ENCODE peak calls at places on chromosomes 5 and 9, in seven cellular contexts. N is transverse colon; B is breast epithelium; E is left ventricle myocardium inferior; H is BJ; S is effector memory CD4-positive, alpha-beta T cell; Z is Peyer's patch. D is an unnamed sample. For H3K27me3, the result is how much of the 10 kb centered on the place peaks cover.

GRCh38 chr9:34717996-34718614 is 8.2 kb upstream of the CCL21 start:
- DNase-seq in Z (no peak), N (no peak), B (no peak), H (no peak), S (no peak), E (no peak), D (no peak)

GRCh38 chr5:14490309-14490711 is 91.3 kb upstream of the OTULINL start:
- DNase-seq in B (no peak), E (no peak), S (no peak), Z (no peak), H (no peak), N (no peak), D (no peak)

GRCh38 chr5:140575309-140575708 is 10.7 kb downstream of the SLC35A4 start:
- DNase-seq in N (peak), E (peak), B (no peak), Z (peak), S (no peak), H (no peak), D (no peak)

GRCh38 chr5:170070556-170071412 is 34.9 kb upstream of the FOXI1 start:
- DNase-seq in H (no peak), E (peak), Z (peak), B (no peak), N (no peak), S (no peak), D (no peak)

GRCh38 chr5:96880402-96881164 is 4.3 kb downstream of the ERAP2 start:
- DNase-seq in N (no peak), E (no peak), B (no peak), Z (no peak), S (no peak), H (peak), D (no peak)

GRCh38 chr5:50666261-50667078 is at the start of gene PARP8:
- DNase-seq in H (no peak), S (peak), B (peak), Z (peak), E (peak), N (peak), D (peak)

GRCh38 chr5:97745817-97746216 is 562.8 kb upstream of the RIOK2 start:
- DNase-seq in S (no peak), H (no peak), N (no peak), E (no peak), Z (no peak), B (no peak), D (no peak)

GRCh38 chr9:94802795-94803194 is 76.3 kb downstream of the AOPEP start:
- DNase-seq in B (no peak), E (no peak), Z (no peak), S (no peak), H (no peak), N (no peak), D (peak)

GRCh38 chr5:5332287-5332686 is 90.2 kb upstream of the ICE1 start:
- DNase-seq in Z (no peak), N (no peak), H (no peak), E (no peak), B (no peak), S (no peak), D (no peak)

GRCh38 chr9:21764736-21765245 is 37.6 kb upstream of the MTAP start:
- DNase-seq in S (no peak), N (no peak), H (no peak), Z (no peak), B (no peak), E (no peak), D (no peak)

GRCh38 chr9:38233796-38234355 is 158.6 kb upstream of the ALDH1B1 start:
- DNase-seq in N (no peak), S (no peak), E (no peak), Z (no peak), B (no peak), H (no peak), D (no peak)

GRCh38 chr9:80775515-80775914 is 913.8 kb downstream of the TLE1 start:
- DNase-seq in N (no peak), H (no peak), Z (no peak), S (no peak), E (no peak), B (no peak), D (no peak)

GRCh38 chr5:180141068-180141660 is 67.8 kb downstream of the RASGEF1C start:
- DNase-seq in Z (peak), N (no peak), H (no peak), E (no peak), S (no peak), B (peak), D (no peak)

GRCh38 chr9:35553670-35554543 is 51.2 kb upstream of the TESK1 start:
- DNase-seq in E (peak), B (peak), H (no peak), Z (peak), S (no peak), N (peak), D (no peak)

GRCh38 chr5:133995903-133996563 is 8.7 kb downstream of the VDAC1 start:
- DNase-seq in E (no peak), N (no peak), H (no peak), B (no peak), S (no peak), Z (no peak), D (no peak)

GRCh38 chr5:11468334-11469039 is 435.8 kb downstream of the CTNND2 start:
- DNase-seq in B (no peak), S (no peak), E (no peak), Z (no peak), H (no peak), N (no peak), D (no peak)

GRCh38 chr9:133839822-133840329 is 101.7 kb upstream of the SARDH start:
- DNase-seq in S (no peak), Z (no peak), B (no peak), H (no peak), N (no peak), E (peak), D (no peak)

GRCh38 chr5:94217216-94217615 is 401.2 kb downstream of the KIAA0825 start:
- DNase-seq in E (no peak), B (no peak), N (no peak), H (no peak), Z (no peak), S (no peak), D (no peak)

GRCh38 chr5:56055287-56055686 is 60.5 kb upstream of the IL6ST start:
- DNase-seq in E (no peak), Z (no peak), N (no peak), B (no peak), H (no peak), S (no peak), D (no peak)

GRCh38 chr5:83306572-83307241 is 164.8 kb upstream of the VCAN start:
- DNase-seq in S (no peak), Z (peak), H (peak), B (no peak), E (peak), N (peak), D (peak)

GRCh38 chr5:129917224-129917623 is 13.0 kb downstream of the CHSY3 start:
- DNase-seq in S (no peak), E (no peak), H (no peak), Z (no peak), B (no peak), N (no peak), D (no peak)

GRCh38 chr9:94987731-94988130 is 261.2 kb downstream of the AOPEP start:
- DNase-seq in N (no peak), S (no peak), E (no peak), H (no peak), Z (no peak), B (no peak), D (no peak)

GRCh38 chr9:116494815-116495634 is 192.1 kb upstream of the TRIM32 start:
- DNase-seq in S (no peak), Z (peak), N (peak), H (no peak), B (no peak), E (no peak), D (no peak)

GRCh38 chr5:103523319-103523718 is 39.3 kb downstream of the NUDT12 start:
- DNase-seq in Z (peak), E (no peak), B (no peak), S (no peak), N (peak), H (no peak), D (no peak)

GRCh38 chr9:97997330-97998276 is 14.5 kb downstream of the ANP32B start:
- DNase-seq in H (no peak), S (no peak), N (no peak), E (no peak), B (no peak), Z (no peak), D (no peak)

GRCh38 chr9:72294952-72295351 is 70.1 kb downstream of the ZFAND5 start:
- DNase-seq in H (no peak), Z (peak), N (peak), E (no peak), S (no peak), B (no peak), D (no peak)

GRCh38 chr9:92619601-92620300 is 50.2 kb downstream of the IPPK start:
- DNase-seq in S (no peak), H (no peak), E (no peak), B (no peak), N (no peak), Z (no peak), D (no peak)

GRCh38 chr5:36658016-36658415 is 51.6 kb downstream of the SLC1A3 start:
- DNase-seq in N (no peak), S (no peak), E (no peak), B (no peak), H (no peak), Z (no peak), D (no peak)

GRCh38 chr9:68781866-68782265 is 76.8 kb downstream of the PIP5K1B start:
- DNase-seq in N (no peak), S (no peak), E (no peak), H (no peak), B (no peak), Z (no peak), D (no peak)
- H3K4me3 ChIP-seq in N (no peak), S (no peak), E (peak), H (no peak), B (peak), Z (no peak), D (no peak)

GRCh38 chr9:131117111-131117761 is 8.2 kb upstream of the NUP214 start:
- DNase-seq in Z (no peak), E (no peak), H (no peak), S (no peak), B (no peak), N (no peak), D (no peak)

GRCh38 chr9:131119600-131119999 is 5.8 kb upstream of the NUP214 start:
- DNase-seq in N (no peak), H (no peak), E (no peak), Z (peak), B (no peak), S (no peak), D (no peak)

GRCh38 chr9:131116281-131117101 is 8.9 kb upstream of the NUP214 start:
- DNase-seq in E (no peak), N (no peak), B (no peak), S (no peak), H (no peak), Z (no peak), D (no peak)

GRCh38 chr9:131120620-131121228 is 4.7 kb upstream of the NUP214 start:
- DNase-seq in S (no peak), B (peak), E (no peak), H (no peak), N (no peak), Z (peak), D (no peak)

DNA sequence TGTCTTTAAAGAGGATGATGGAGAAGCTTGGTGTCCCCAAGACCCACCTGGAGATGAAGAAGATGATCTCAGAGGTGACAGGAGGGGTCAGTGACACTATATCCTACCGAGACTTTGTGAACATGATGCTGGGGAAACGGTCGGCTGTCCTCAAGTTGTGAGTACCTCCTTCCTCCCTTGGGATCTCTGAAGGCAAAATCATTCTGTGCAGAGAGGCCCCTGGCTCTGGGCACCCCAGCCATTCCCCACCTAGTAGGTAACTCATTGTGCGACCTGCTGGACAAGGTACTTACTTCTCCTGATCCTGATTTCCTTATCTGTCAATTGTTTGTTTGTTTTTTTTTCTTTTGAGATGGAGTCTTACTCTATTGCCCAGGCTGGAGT is 7.6 kb upstream of the NUP214 start:
- DNase-seq in E (no peak), B (no peak), N (no peak), Z (no peak), S (no peak), H (no peak), D (no peak)
- H3K27me3 ChIP-seq in E (under half), B (under half), N (under half), Z (under half), S (under half), H (under half), D (under half)

GRCh38 chr5:177553671-177554429 is 513 bp downstream of the FAM193B start:
- DNase-seq in E (peak), S (no peak), B (peak), Z (peak), N (peak), H (no peak), D (peak)
- H3K4me3 ChIP-seq in E (peak), S (peak), B (peak), Z (peak), N (peak), H (peak), D (peak)

DNA sequence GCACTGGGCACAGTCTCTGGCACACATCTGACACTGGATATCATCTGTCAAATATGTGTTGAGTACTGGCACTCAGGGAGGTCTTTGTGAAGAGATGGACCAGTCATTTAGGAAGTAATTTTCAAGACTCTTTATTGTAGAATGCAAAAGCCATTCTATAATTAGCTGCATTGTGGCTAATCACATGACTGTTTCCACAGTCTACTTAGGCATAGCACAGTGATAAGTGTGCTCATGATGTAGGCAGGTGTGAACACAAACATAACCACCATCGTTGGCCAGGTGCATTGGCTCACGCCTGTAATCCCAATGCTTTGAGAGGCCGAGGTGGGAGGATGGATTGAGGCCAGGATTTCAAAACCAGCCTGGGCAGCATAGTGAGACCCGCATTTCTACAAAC is 62.2 kb downstream of the CFAP77 start:
- DNase-seq in H (no peak), B (no peak), N (no peak), Z (no peak), E (no peak), S (no peak), D (no peak)
- H3K27me3 ChIP-seq in H (under half), B (under half), N (under half), Z (under half), E (under half), S (under half), D (under half)

DNA sequence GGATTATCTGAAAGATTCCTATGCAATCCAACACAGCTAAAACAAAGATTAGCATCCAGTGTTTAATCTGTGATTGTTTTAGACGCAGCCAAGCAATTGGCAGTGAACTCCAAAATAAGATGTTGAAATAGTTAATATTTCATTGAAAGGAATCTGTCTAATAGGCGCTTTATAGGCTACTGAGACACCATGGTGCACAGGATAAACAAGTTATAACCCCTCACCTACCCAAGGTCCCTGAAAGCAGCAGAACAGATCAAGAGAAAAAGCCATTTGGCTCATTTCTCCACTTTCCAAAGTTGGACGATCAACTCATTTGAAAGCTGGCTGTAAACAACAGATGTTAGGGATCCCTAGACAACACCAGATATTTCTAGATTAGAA is 4.9 kb downstream of the PUM3 start:
- DNase-seq in H (no peak), E (no peak), N (no peak), Z (no peak), S (no peak), B (no peak), D (no peak)
- H3K4me3 ChIP-seq in H (no peak), E (peak), N (no peak), Z (no peak), S (no peak), B (peak), D (no peak)

DNA sequence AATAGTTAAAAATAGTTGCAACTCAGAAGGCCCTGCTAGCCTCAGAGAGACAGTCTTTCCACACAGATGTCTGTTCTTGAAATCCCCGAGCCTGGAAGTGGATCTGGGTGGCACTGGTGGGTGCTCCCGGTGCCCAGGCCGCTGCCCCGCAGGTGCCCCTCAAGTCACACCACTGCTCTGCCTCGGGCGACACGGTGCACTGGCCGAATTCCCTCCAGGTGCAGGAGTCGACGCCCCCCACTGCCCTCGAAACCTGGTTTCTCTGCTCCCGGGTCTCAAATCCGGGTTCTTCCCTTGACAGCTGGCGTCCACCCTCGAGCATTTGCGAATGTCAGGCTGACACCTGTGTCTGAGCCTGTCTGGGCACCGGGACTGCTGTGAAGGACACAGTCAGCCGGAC is 27.2 kb downstream of the SLC9A3 start:
- DNase-seq in N (no peak), Z (no peak), H (no peak), B (no peak), E (no peak), S (no peak), D (no peak)
- H3K27me3 ChIP-seq in N (half or more), Z (under half), H (under half), B (under half), E (half or more), S (under half), D (under half)

DNA sequence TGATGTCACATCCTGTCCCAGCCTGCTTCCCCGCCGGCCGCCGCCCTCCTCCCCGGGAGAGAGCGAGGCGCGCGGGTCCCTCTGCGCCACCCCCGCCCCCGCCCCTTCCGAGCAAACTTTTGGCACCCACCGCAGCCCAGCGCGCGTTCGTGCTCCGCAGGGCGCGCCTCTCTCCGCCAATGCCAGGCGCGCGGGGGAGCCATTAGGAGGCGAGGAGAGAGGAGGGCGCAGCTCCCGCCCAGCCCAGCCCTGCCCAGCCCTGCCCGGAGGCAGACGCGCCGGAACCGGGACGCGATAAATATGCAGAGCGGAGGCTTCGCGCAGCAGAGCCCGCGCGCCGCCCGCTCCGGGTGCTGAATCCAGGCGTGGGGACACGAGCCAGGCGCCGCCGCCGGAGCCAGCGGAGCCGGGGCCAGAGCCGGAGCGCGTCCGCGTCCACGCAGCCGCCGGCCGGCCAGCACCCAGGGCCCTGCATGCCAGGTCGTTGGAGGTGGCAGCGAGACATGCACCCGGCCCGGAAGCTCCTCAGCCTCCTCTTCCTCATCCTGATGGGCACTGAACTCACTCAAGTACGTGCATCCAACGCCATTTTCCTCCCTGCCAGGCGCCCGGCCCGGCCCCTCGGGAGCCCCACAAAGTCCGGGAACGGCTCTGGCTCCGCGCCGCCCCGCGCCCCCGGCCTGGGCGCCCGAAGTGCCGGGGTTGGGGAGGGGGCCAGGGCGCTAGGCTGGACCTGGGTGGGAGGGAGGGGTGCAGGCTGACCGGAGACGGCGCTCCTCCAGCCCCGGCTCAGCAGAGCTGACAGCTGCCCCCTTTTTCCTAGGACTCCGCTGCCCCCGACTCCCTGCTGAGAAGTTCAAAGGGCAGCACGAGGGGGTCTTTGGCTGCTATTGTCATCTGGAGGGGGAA is 12.0 kb upstream of the OLFM1 start:
- DNase-seq in S (no peak), E (peak), N (peak), H (no peak), B (peak), Z (peak), D (no peak)
- H3K4me3 ChIP-seq in S (no peak), E (peak), N (peak), H (peak), B (peak), Z (peak), D (no peak)